ENCODE peak calls at places on chromosomes 11 and 22, in eight cellular contexts. O is spleen; S is thoracic aorta; X is psoas muscle; A is endodermal cell; C is CD8-positive, alpha-beta T cell; J is BJ; G is GM06990. N is an unnamed sample.

GRCh38 chr11:112134473-112134872 is 29.4 kb downstream of the IL18 start:
- DNase-seq in O (no peak), S (no peak), X (no peak), A (no peak), C (no peak), J (no peak), G (no peak), N (no peak)

GRCh38 chr11:103681855-103682254 is 354.6 kb upstream of the DDI1 start:
- DNase-seq in O (no peak), S (no peak), X (no peak), A (no peak), C (no peak), J (no peak), G (no peak), N (no peak)

GRCh38 chr11:132772712-132773545 is 759.4 kb downstream of the OPCML start:
- DNase-seq in O (no peak), S (no peak), X (no peak), A (peak), C (no peak), J (no peak), G (no peak), N (no peak)

GRCh38 chr22:42662114-42663021 is 13.2 kb upstream of the CYB5R3 start:
- DNase-seq in O (peak), S (no peak), X (peak), A (peak), C (peak), J (no peak), G (peak), N (peak)

GRCh38 chr22:43441216-43441615 is 29.4 kb downstream of the MPPED1 start:
- DNase-seq in O (peak), S (no peak), X (no peak), A (peak), C (no peak), J (no peak), G (no peak), N (no peak)

GRCh38 chr11:131488208-131488607 is 117.8 kb downstream of the NTM start:
- DNase-seq in O (no peak), S (no peak), X (no peak), A (no peak), C (no peak), J (no peak), G (no peak), N (no peak)

GRCh38 chr22:36946436-36947158 is 33.2 kb downstream of the CSF2RB start:
- DNase-seq in O (no peak), S (no peak), X (no peak), A (no peak), C (no peak), J (no peak), G (no peak), N (no peak)

GRCh38 chr11:68503281-68503687 is 42.7 kb downstream of the PPP6R3 start:
- DNase-seq in O (no peak), S (no peak), X (no peak), A (no peak), C (no peak), J (no peak), G (no peak), N (no peak)

GRCh38 chr11:93005239-93005638 is 35.8 kb downstream of the MTNR1B start:
- DNase-seq in O (no peak), S (no peak), X (no peak), A (no peak), C (no peak), J (no peak), G (no peak), N (no peak)

GRCh38 chr11:70551323-70552166 is 153.2 kb downstream of the CTTN start:
- DNase-seq in O (peak), S (no peak), X (no peak), A (peak), C (no peak), J (no peak), G (no peak), N (no peak)

GRCh38 chr11:117875397-117876048 is 935 bp downstream of the FXYD6 start:
- DNase-seq in O (no peak), S (no peak), X (no peak), A (no peak), C (no peak), J (no peak), G (no peak), N (no peak)

GRCh38 chr22:39270280-39270679 is 25.5 kb upstream of the PDGFB start:
- DNase-seq in O (no peak), S (no peak), X (no peak), A (no peak), C (no peak), J (no peak), G (no peak), N (no peak)

GRCh38 chr11:36391062-36391461 is 95.0 kb downstream of the PRR5L start:
- DNase-seq in O (no peak), S (no peak), X (no peak), A (no peak), C (no peak), J (no peak), G (no peak), N (no peak)

GRCh38 chr22:40666151-40666848 is 13.0 kb upstream of the MCHR1 start:
- DNase-seq in O (no peak), S (no peak), X (no peak), A (no peak), C (no peak), J (peak), G (no peak), N (no peak)

GRCh38 chr11:48107188-48107704 is 109.4 kb upstream of the OR4B1 start:
- DNase-seq in O (peak), S (no peak), X (no peak), A (no peak), C (no peak), J (no peak), G (peak), N (no peak)

GRCh38 chr22:19448076-19448607 is 631 bp upstream of the C22orf39 start:
- DNase-seq in O (no peak), S (no peak), X (no peak), A (peak), C (no peak), J (no peak), G (no peak), N (no peak)

GRCh38 chr11:68707527-68707926 is 23.2 kb downstream of the GAL start:
- DNase-seq in O (no peak), S (no peak), X (no peak), A (no peak), C (no peak), J (no peak), G (no peak), N (no peak)

GRCh38 chr22:17914474-17914873 is 109.9 kb downstream of the MICAL3 start:
- DNase-seq in O (no peak), S (no peak), X (no peak), A (no peak), C (no peak), J (no peak), G (no peak), N (no peak)

GRCh38 chr11:19218801-19219460 is 17.1 kb upstream of the CSRP3 start:
- DNase-seq in O (no peak), S (no peak), X (peak), A (no peak), C (no peak), J (no peak), G (no peak), N (peak)

GRCh38 chr22:29727248-29727551 is 7.4 kb downstream of the CABP7 start:
- DNase-seq in O (no peak), S (no peak), X (peak), A (peak), C (no peak), J (no peak), G (no peak), N (no peak)

GRCh38 chr11:13249992-13250391 is 27.6 kb upstream of the BMAL1 start:
- DNase-seq in O (no peak), S (no peak), X (no peak), A (no peak), C (no peak), J (no peak), G (no peak), N (no peak)

GRCh38 chr11:8665222-8665621 is 17.2 kb downstream of the TRIM66 start:
- DNase-seq in O (no peak), S (no peak), X (no peak), A (peak), C (no peak), J (no peak), G (no peak), N (no peak)

GRCh38 chr11:14644396-14645246 is 1.0 kb downstream of the PDE3B start:
- DNase-seq in O (peak), S (no peak), X (peak), A (peak), C (peak), J (no peak), G (peak), N (peak)

GRCh38 chr11:79336740-79337517 is 103.9 kb downstream of the TENM4 start:
- DNase-seq in O (no peak), S (no peak), X (no peak), A (peak), C (no peak), J (no peak), G (no peak), N (no peak)

GRCh38 chr11:93034031-93034430 is 64.6 kb downstream of the MTNR1B start:
- DNase-seq in O (no peak), S (no peak), X (no peak), A (no peak), C (no peak), J (no peak), G (no peak), N (no peak)

GRCh38 chr11:43924112-43924855 is 18.2 kb upstream of the C11orf96 start:
- DNase-seq in O (no peak), S (no peak), X (no peak), A (peak), C (no peak), J (no peak), G (no peak), N (no peak)
- TF ChIP-seq CTCF in O (no peak), S (no peak), X (peak), A (peak), C (no peak), J (no peak), G (peak), N (no peak)

GRCh38 chr22:23122216-23122957 is 19.4 kb downstream of the RSPH14 start:
- DNase-seq in O (no peak), S (no peak), X (no peak), A (no peak), C (no peak), J (no peak), G (no peak), N (no peak)

GRCh38 chr22:23121026-23121823 is 20.6 kb downstream of the RSPH14 start:
- DNase-seq in O (no peak), S (no peak), X (no peak), A (no peak), C (no peak), J (no peak), G (no peak), N (no peak)

GRCh38 chr22:23118647-23119491 is 22.9 kb downstream of the RSPH14 start:
- DNase-seq in O (no peak), S (no peak), X (no peak), A (no peak), C (no peak), J (no peak), G (no peak), N (no peak)

GRCh38 chr22:23119492-23120414 is 22.0 kb downstream of the RSPH14 start:
- DNase-seq in O (no peak), S (no peak), X (no peak), A (no peak), C (peak), J (no peak), G (no peak), N (no peak)

DNA sequence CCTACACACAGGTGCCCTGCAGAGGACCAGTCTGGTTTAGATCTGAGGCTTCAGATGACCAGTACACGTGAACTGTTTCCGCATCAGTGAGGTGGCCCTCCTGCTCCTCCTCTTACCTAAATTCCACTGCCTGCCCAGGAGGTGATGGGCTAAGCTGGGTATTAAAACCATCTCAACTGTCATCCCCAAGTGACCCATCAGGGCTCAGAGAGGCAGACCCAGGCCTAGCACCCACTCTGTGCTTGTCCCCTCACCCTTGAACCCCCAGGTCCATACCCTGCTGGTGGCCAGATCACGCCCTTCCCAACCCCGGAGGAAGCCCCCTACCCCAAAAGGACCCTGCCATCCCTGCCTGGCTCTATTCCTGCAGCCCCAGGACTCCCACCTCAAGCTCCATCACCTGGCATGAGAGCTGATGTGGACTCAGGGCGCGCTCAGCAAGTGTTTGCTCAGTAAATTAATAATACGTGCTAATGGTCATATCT is 21.3 kb downstream of the RSPH14 start:
- DNase-seq in O (no peak), S (no peak), X (no peak), A (no peak), C (no peak), J (no peak), G (no peak), N (no peak)
- H3K4me3 ChIP-seq in O (no peak), S (no peak), X (no peak), A (no peak), C (no peak), J (no peak), G (no peak), N (no peak)

GRCh38 chr11:65719887-65720236 is 736 bp downstream of the RNASEH2C start:
- DNase-seq in O (no peak), S (no peak), X (peak), A (no peak), C (no peak), J (no peak), G (no peak), N (no peak)
- TF ChIP-seq CTCF in O (no peak), S (no peak), X (no peak), A (peak), C (no peak), J (peak), G (no peak), N (no peak)

GRCh38 chr11:15819679-15820286 is 536.6 kb downstream of the SOX6 start:
- DNase-seq in O (peak), S (no peak), X (peak), A (peak), C (no peak), J (no peak), G (no peak), N (peak)

GRCh38 chr11:15816996-15817395 is 539.4 kb downstream of the SOX6 start:
- DNase-seq in O (no peak), S (no peak), X (no peak), A (no peak), C (no peak), J (no peak), G (no peak), N (no peak)

GRCh38 chr11:15816270-15816871 is 540.0 kb downstream of the SOX6 start:
- DNase-seq in O (no peak), S (no peak), X (no peak), A (no peak), C (no peak), J (no peak), G (no peak), N (no peak)

GRCh38 chr11:15818132-15818842 is 538.1 kb downstream of the SOX6 start:
- DNase-seq in O (no peak), S (no peak), X (no peak), A (no peak), C (no peak), J (no peak), G (no peak), N (no peak)

GRCh38 chr11:15815246-15816209 is 540.8 kb downstream of the SOX6 start:
- DNase-seq in O (no peak), S (no peak), X (no peak), A (no peak), C (no peak), J (no peak), G (no peak), N (no peak)
- H3K4me3 ChIP-seq in O (no peak), S (peak), X (no peak), A (no peak), C (no peak), J (no peak), G (no peak), N (no peak)

DNA sequence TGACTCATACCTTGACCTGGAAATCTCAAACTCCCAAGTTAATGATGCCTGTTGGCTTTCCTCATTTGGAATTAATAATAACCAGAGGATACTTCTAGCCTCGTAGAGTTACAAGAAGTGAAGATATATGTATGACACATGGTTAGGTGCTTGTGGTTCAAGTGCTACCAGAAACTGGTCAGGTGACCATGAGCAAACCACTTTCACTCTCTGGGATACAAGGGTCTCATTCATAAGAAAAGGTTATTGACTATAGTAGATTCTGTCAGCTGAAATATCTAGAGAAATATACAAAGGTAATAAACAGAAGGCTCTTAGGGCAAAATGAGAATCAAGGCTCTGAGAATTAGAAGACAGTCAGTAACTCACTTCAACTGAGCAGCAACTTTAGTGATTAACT is 233.3 kb downstream of the KCNA4 start:
- DNase-seq in O (no peak), S (no peak), X (no peak), A (no peak), C (no peak), J (no peak), G (no peak), N (no peak)
- TF ChIP-seq CTCF in O (no peak), S (no peak), X (no peak), A (no peak), C (no peak), J (no peak), G (no peak), N (no peak)

GRCh38 chr11:64391839-64392238 is 32.9 kb downstream of the RPS6KA4 start:
- DNase-seq in O (no peak), S (no peak), X (no peak), A (no peak), C (no peak), J (no peak), G (no peak), N (no peak)

GRCh38 chr11:64395545-64396078 is 36.6 kb downstream of the RPS6KA4 start:
- DNase-seq in O (no peak), S (no peak), X (no peak), A (no peak), C (no peak), J (no peak), G (no peak), N (no peak)

GRCh38 chr11:64400096-64400495 is 41.1 kb downstream of the RPS6KA4 start:
- DNase-seq in O (no peak), S (no peak), X (peak), A (peak), C (no peak), J (no peak), G (no peak), N (no peak)

GRCh38 chr11:64400667-64401066 is 41.7 kb downstream of the RPS6KA4 start:
- DNase-seq in O (no peak), S (no peak), X (no peak), A (no peak), C (no peak), J (no peak), G (no peak), N (no peak)

DNA sequence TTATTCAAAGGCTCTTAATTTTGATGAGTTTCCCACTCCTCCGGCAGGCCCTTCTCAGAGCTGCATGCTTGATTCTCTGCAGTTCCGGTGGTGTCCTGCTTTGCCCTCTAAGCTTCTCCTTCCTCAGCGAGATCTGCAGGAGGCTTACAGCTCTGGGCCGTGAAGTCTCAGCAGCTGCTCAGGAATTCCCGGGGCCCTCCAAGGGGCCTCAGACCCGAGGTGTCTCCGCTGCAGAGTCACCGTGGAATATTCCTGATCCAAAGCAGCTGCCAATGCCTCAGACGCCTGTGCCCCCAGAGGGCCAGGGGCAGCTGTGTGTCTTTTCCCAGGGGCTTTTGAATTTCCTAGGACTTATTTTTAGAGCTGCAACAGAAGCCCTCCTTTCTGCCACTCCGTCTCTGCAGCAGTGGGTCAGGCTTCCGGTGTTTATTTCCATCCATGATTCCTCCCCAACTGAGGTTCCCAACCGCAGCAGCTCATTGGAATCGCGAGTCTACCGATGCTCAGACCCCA is 37.2 kb downstream of the RPS6KA4 start:
- DNase-seq in O (no peak), S (no peak), X (no peak), A (peak), C (no peak), J (no peak), G (no peak), N (no peak)
- H3K4me3 ChIP-seq in O (no peak), S (peak), X (no peak), A (no peak), C (no peak), J (no peak), G (no peak), N (no peak)

GRCh38 chr11:72856551-72857342 is 42.5 kb downstream of the ATG16L2 start:
- DNase-seq in O (no peak), S (no peak), X (no peak), A (no peak), C (no peak), J (no peak), G (no peak), N (no peak)
- TF ChIP-seq CTCF in O (no peak), S (no peak), X (no peak), A (no peak), C (no peak), J (peak), G (no peak), N (no peak)

GRCh38 chr11:2267871-2268825 is 2.2 kb downstream of the ASCL2 start:
- DNase-seq in O (no peak), S (no peak), X (no peak), A (no peak), C (no peak), J (no peak), G (no peak), N (peak)
- H3K4me3 ChIP-seq in O (peak), S (peak), X (peak), A (no peak), C (peak), J (no peak), G (no peak), N (no peak)

DNA sequence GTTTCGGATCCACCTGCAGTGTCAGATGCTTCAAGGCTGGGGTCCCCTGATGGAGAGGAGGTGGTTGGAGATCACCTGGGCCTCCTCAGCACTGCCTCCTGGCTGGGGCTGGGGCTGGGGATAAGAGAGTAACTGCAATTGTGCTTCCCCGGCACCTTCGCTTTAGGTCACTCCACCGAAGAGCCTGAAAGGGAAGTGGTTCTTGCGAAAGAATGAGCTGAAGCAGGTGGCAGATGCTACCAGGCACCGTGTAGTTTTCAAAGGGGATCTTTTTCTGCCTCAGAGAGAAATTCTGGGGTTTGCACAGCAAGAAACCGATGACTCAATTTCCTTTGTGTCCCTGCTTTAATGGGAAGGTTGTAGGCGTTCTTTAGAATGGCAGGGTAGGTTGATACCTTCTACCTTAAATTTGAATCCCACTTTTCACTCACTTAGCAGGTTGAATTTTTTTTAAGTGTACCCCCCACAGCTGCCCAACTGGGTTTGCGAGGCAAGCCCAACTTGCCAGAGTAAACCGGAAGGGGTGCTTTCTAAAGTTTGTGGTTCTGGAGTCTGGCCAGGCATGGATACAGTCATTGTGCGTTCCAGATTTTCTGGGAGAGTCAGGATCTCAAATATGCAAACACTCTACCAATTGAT is 5.3 kb downstream of the CD44 start:
- DNase-seq in O (peak), S (no peak), X (no peak), A (no peak), C (no peak), J (no peak), G (peak), N (no peak)
- TF ChIP-seq CTCF in O (peak), S (no peak), X (no peak), A (no peak), C (no peak), J (no peak), G (peak), N (no peak)

N was measured in lower leg skin.